ENCODE peak calls at places on chromosome 5, in nine cellular contexts. D is SJSA1; A is psoas muscle; Y is lung; H is GM23248; B is colonic mucosa; U is PC-3; X is neuronal stem cell; I is CD8-positive, alpha-beta T cell. E is an unnamed sample. For H3K4me1, the result is how much of the 10 kb centered on the place peaks cover.

GRCh38 chr5:7397935-7398334 is 2.0 kb downstream of the ADCY2 start:
- DNase-seq in D (no peak), A (no peak), Y (no peak), H (no peak), B (no peak), U (no peak), X (no peak), I (no peak), E (no peak)

GRCh38 chr5:472076-472655 is 29.2 kb downstream of the EXOC3 start:
- DNase-seq in D (no peak), A (peak), Y (no peak), H (peak), B (peak), U (no peak), X (no peak), I (no peak), E (no peak)

GRCh38 chr5:115284021-115284420 is 12.4 kb downstream of the CCDC112 start:
- DNase-seq in D (no peak), A (no peak), Y (no peak), H (no peak), B (no peak), U (no peak), X (no peak), I (no peak), E (no peak)

GRCh38 chr5:114789773-114790402 is 379.8 kb downstream of the TRIM36 start:
- DNase-seq in D (no peak), A (no peak), Y (no peak), H (peak), B (no peak), U (peak), X (peak), I (no peak), E (no peak)

GRCh38 chr5:158384535-158385421 is 525.8 kb upstream of the CLINT1 start:
- DNase-seq in D (peak), A (peak), Y (no peak), H (peak), B (no peak), U (peak), X (no peak), I (no peak), E (no peak)

GRCh38 chr5:63401434-63402046 is 560.7 kb downstream of the HTR1A start:
- DNase-seq in D (peak), A (peak), Y (peak), H (peak), B (peak), U (peak), X (peak), I (no peak), E (peak)

GRCh38 chr5:38453506-38453905 is 102.9 kb downstream of the LIFR start:
- DNase-seq in D (no peak), A (no peak), Y (no peak), H (no peak), B (no peak), U (no peak), X (no peak), I (peak), E (no peak)

GRCh38 chr5:22557251-22557650 is 295.9 kb downstream of the CDH12 start:
- DNase-seq in D (no peak), A (no peak), Y (no peak), H (no peak), B (no peak), U (no peak), X (no peak), I (no peak), E (no peak)

GRCh38 chr5:59099270-59099994 is 516.6 kb downstream of the RAB3C start:
- DNase-seq in D (peak), A (no peak), Y (no peak), H (peak), B (no peak), U (peak), X (no peak), I (no peak), E (no peak)

GRCh38 chr5:67577424-67577823 is 380.8 kb upstream of the CD180 start:
- DNase-seq in D (no peak), A (no peak), Y (no peak), H (peak), B (no peak), U (peak), X (no peak), I (no peak), E (no peak)

GRCh38 chr5:150457112-150457511 is 7.6 kb upstream of the RPS14 start:
- DNase-seq in D (no peak), A (no peak), Y (no peak), H (no peak), B (no peak), U (no peak), X (no peak), I (no peak), E (no peak)
- H3K4me1 ChIP-seq in D (under half), A (under half), Y (under half), H (under half), B (under half), U (under half), X (under half), I (under half), E (under half)

GRCh38 chr5:73820321-73820720 is 194.3 kb downstream of the ARHGEF28 start:
- DNase-seq in D (no peak), A (no peak), Y (no peak), H (peak), B (peak), U (peak), X (no peak), I (no peak), E (no peak)

GRCh38 chr5:73822276-73822988 is 196.4 kb downstream of the ARHGEF28 start:
- DNase-seq in D (no peak), A (no peak), Y (no peak), H (no peak), B (no peak), U (no peak), X (no peak), I (no peak), E (no peak)

GRCh38 chr5:73822989-73823339 is 197.0 kb downstream of the ARHGEF28 start:
- DNase-seq in D (no peak), A (no peak), Y (no peak), H (peak), B (no peak), U (peak), X (no peak), I (no peak), E (no peak)

GRCh38 chr5:73823508-73823925 is 197.5 kb downstream of the ARHGEF28 start:
- DNase-seq in D (no peak), A (no peak), Y (no peak), H (peak), B (no peak), U (peak), X (no peak), I (no peak), E (no peak)

GRCh38 chr5:73821003-73821402 is 195.0 kb downstream of the ARHGEF28 start:
- DNase-seq in D (no peak), A (no peak), Y (no peak), H (no peak), B (no peak), U (no peak), X (no peak), I (no peak), E (no peak)
- H3K4me1 ChIP-seq in D (under half), A (under half), Y (under half), H (half or more), B (under half), U (under half), X (under half), I (under half), E (under half)

DNA sequence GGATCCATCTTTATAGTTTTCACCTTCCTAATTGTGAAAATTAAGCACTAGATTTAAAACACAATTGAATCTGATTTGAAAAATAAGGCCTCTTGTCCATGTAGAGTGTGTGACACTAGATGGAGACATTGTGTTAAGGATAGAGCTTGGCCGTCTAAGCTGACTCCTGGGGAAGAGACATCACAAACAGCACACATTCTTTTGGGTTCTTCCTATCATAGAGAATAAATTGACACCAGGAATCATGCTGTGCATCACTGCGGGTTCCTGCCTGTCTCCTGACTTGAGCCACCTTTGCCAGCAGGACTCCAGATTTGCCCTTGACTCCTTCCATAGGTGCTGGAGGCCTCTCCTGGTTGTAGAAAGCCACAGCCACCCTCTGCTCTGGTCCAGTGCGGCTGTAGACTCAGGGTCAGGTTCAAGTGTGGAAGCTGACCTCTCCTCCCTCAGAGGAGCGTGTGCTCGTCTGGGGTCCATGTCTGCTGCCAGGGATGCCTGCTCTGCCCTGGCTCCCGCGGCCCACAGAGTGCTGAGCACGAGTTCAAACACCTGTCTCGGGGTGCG is 11.2 kb downstream of the ROPN1L start:
- DNase-seq in D (no peak), A (no peak), Y (no peak), H (peak), B (no peak), U (peak), X (peak), I (no peak), E (no peak)
- H3K4me1 ChIP-seq in D (under half), A (under half), Y (under half), H (under half), B (under half), U (under half), X (under half), I (under half), E (under half)

GRCh38 chr5:32147236-32147635 is 26.9 kb downstream of the GOLPH3 start:
- DNase-seq in D (no peak), A (no peak), Y (no peak), H (peak), B (no peak), U (no peak), X (no peak), I (no peak), E (no peak)
- H3K4me1 ChIP-seq in D (under half), A (half or more), Y (under half), H (under half), B (under half), U (under half), X (under half), I (under half), E (under half)

GRCh38 chr5:95857185-95857945 is 34.8 kb upstream of the GLRX start:
- DNase-seq in D (no peak), A (peak), Y (peak), H (peak), B (no peak), U (no peak), X (no peak), I (no peak), E (peak)
- H3K4me1 ChIP-seq in D (under half), A (half or more), Y (under half), H (under half), B (under half), U (under half), X (under half), I (under half), E (under half)

GRCh38 chr5:134507495-134507894 is 18.0 kb upstream of the JADE2 start:
- DNase-seq in D (no peak), A (no peak), Y (no peak), H (no peak), B (peak), U (no peak), X (no peak), I (no peak), E (no peak)

GRCh38 chr5:134509308-134510040 is 16.0 kb upstream of the JADE2 start:
- DNase-seq in D (peak), A (peak), Y (no peak), H (peak), B (no peak), U (peak), X (no peak), I (no peak), E (no peak)

GRCh38 chr5:134510970-134511795 is 14.3 kb upstream of the JADE2 start:
- DNase-seq in D (peak), A (no peak), Y (no peak), H (peak), B (no peak), U (peak), X (no peak), I (no peak), E (no peak)

GRCh38 chr5:134506054-134507039 is 19.1 kb upstream of the JADE2 start:
- DNase-seq in D (no peak), A (peak), Y (peak), H (peak), B (peak), U (peak), X (no peak), I (no peak), E (peak)

GRCh38 chr5:134508521-134509195 is 16.8 kb upstream of the JADE2 start:
- DNase-seq in D (no peak), A (no peak), Y (no peak), H (no peak), B (no peak), U (no peak), X (no peak), I (no peak), E (no peak)
- H3K4me1 ChIP-seq in D (half or more), A (half or more), Y (under half), H (under half), B (under half), U (half or more), X (under half), I (under half), E (under half)

DNA sequence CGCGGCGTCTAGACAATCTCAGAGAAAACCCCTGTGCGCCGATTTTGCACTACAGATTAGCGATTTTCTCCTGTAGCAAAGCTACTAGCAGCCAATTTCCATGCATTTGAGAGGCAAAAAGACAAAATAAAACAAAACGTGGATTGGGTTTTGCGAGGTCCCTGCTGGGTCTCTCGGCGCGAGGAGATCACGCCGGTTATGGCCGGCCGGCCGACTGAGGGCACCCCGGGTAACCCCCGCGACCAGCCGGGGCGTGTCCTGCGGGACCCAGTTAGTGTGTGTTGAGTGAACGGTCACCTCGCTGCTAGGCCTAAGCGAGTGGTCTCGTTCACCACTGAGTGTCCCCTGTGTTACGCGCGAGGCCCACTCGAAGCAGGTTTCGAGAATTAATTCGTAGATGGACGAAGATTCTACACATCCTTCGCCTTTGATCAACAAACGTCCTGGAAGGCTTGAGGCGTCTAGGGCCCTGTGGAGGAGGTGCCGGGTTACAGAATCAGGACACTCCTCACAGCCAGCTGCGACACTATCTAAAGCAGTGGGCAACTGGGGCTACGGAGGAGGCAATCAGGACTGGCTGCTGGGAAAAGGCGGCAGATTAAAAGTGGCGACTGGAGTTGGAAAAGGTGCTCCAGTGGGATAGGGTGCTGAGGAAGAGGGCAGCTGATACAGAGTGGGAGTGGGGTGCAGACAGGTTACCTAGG is 792 bp upstream of the VDAC1 start:
- DNase-seq in D (no peak), A (peak), Y (no peak), H (no peak), B (peak), U (peak), X (no peak), I (no peak), E (peak)
- H3K4me1 ChIP-seq in D (under half), A (under half), Y (under half), H (under half), B (under half), U (under half), X (under half), I (under half), E (under half)

GRCh38 chr5:34685485-34686197 is 29.5 kb downstream of the RAI14 start:
- DNase-seq in D (no peak), A (no peak), Y (no peak), H (peak), B (no peak), U (peak), X (peak), I (no peak), E (no peak)

GRCh38 chr5:34680896-34681295 is 24.8 kb downstream of the RAI14 start:
- DNase-seq in D (no peak), A (no peak), Y (no peak), H (no peak), B (no peak), U (no peak), X (no peak), I (no peak), E (no peak)

GRCh38 chr5:34684281-34684979 is 28.3 kb downstream of the RAI14 start:
- DNase-seq in D (peak), A (no peak), Y (no peak), H (peak), B (no peak), U (peak), X (peak), I (no peak), E (no peak)

GRCh38 chr5:34684980-34685352 is 28.8 kb downstream of the RAI14 start:
- DNase-seq in D (no peak), A (no peak), Y (no peak), H (no peak), B (no peak), U (no peak), X (no peak), I (no peak), E (no peak)

DNA sequence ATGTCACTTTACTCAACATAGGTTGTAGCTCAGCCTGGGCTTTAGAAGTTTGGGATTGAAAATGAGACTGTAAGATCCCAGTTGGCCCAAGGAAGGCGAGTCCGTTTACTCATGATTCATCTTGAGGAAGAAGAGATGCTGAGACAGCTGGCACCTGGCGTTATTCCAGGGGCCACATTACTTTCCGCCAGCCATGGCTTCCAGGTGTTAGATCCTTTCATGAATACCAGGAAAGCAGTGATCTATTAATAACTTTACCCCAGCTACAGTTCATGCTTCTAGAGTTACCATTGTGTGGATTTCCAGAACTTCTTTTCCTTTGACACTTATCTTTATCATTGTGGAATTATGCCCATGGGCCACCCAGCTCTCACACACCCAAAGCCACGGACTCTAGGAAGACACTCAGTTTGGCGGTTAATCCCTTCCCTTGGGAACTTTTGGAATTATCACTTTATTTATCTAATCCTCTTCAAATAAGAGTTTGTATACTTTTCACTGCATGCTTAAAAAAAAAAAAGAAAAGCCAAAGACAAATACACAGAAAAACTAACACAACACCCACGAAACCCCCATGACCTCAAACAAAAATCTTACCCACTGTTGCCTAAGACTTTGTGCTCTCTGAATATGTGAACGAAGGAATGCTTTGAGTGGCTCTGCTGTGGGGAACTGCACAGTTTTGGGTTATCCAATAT is 26.9 kb downstream of the RAI14 start:
- DNase-seq in D (peak), A (peak), Y (no peak), H (no peak), B (no peak), U (peak), X (no peak), I (no peak), E (no peak)
- H3K4me1 ChIP-seq in D (half or more), A (under half), Y (under half), H (under half), B (under half), U (half or more), X (under half), I (under half), E (under half)